ENCODE peak calls at places on chromosomes 6 and 20, in eight cellular contexts. One of them, this sample, is unnamed.

GRCh38 chr20:51400051-51400926 is 142.2 kb downstream of the NFATC2 start:
- DNase-seq in lower leg skin: no peak
- DNase-seq in bronchial epithelial cell: peak
- DNase-seq in effector CD4-positive, alpha-beta T cell: peak
- DNase-seq in effector CD8-positive, alpha-beta T cell: peak
- DNase-seq in NCI-H1092: no peak
- DNase-seq in fibroblast of mammary gland: no peak
- DNase-seq in AG08396: no peak
- DNase-seq in this sample: no peak

GRCh38 chr6:43284986-43285385 is 13.1 kb upstream of the SLC22A7 start:
- DNase-seq in lower leg skin: no peak
- DNase-seq in bronchial epithelial cell: no peak
- DNase-seq in effector CD4-positive, alpha-beta T cell: no peak
- DNase-seq in effector CD8-positive, alpha-beta T cell: no peak
- DNase-seq in NCI-H1092: no peak
- DNase-seq in fibroblast of mammary gland: no peak
- DNase-seq in AG08396: no peak
- DNase-seq in this sample: no peak

GRCh38 chr6:159572344-159573120 is 120.5 kb downstream of the SOD2 start:
- DNase-seq in lower leg skin: no peak
- DNase-seq in bronchial epithelial cell: no peak
- DNase-seq in effector CD4-positive, alpha-beta T cell: no peak
- DNase-seq in effector CD8-positive, alpha-beta T cell: no peak
- DNase-seq in NCI-H1092: no peak
- DNase-seq in fibroblast of mammary gland: no peak
- DNase-seq in AG08396: no peak
- DNase-seq in this sample: no peak

GRCh38 chr20:57814529-57814928 is 104.7 kb upstream of the PMEPA1 start:
- DNase-seq in lower leg skin: no peak
- DNase-seq in bronchial epithelial cell: no peak
- DNase-seq in effector CD4-positive, alpha-beta T cell: no peak
- DNase-seq in effector CD8-positive, alpha-beta T cell: no peak
- DNase-seq in NCI-H1092: no peak
- DNase-seq in fibroblast of mammary gland: no peak
- DNase-seq in AG08396: no peak
- DNase-seq in this sample: no peak

GRCh38 chr20:33017542-33017941 is 10.0 kb downstream of the BPIFB2 start:
- DNase-seq in lower leg skin: no peak
- DNase-seq in bronchial epithelial cell: no peak
- DNase-seq in effector CD4-positive, alpha-beta T cell: no peak
- DNase-seq in effector CD8-positive, alpha-beta T cell: no peak
- DNase-seq in NCI-H1092: no peak
- DNase-seq in fibroblast of mammary gland: no peak
- DNase-seq in AG08396: no peak
- DNase-seq in this sample: no peak

GRCh38 chr6:14575961-14576360 is 458.4 kb downstream of the CD83 start:
- DNase-seq in lower leg skin: no peak
- DNase-seq in bronchial epithelial cell: no peak
- DNase-seq in effector CD4-positive, alpha-beta T cell: no peak
- DNase-seq in effector CD8-positive, alpha-beta T cell: no peak
- DNase-seq in NCI-H1092: no peak
- DNase-seq in fibroblast of mammary gland: no peak
- DNase-seq in AG08396: no peak
- DNase-seq in this sample: no peak

GRCh38 chr20:7540018-7540417 is 400.2 kb downstream of the HAO1 start:
- DNase-seq in lower leg skin: no peak
- DNase-seq in bronchial epithelial cell: no peak
- DNase-seq in effector CD4-positive, alpha-beta T cell: no peak
- DNase-seq in effector CD8-positive, alpha-beta T cell: no peak
- DNase-seq in NCI-H1092: no peak
- DNase-seq in fibroblast of mammary gland: no peak
- DNase-seq in AG08396: no peak
- DNase-seq in this sample: no peak

GRCh38 chr6:13233106-13233505 is 95.2 kb downstream of the TBC1D7 start:
- DNase-seq in lower leg skin: no peak
- DNase-seq in bronchial epithelial cell: no peak
- DNase-seq in effector CD4-positive, alpha-beta T cell: no peak
- DNase-seq in effector CD8-positive, alpha-beta T cell: no peak
- DNase-seq in NCI-H1092: no peak
- DNase-seq in fibroblast of mammary gland: no peak
- DNase-seq in AG08396: no peak
- DNase-seq in this sample: no peak

GRCh38 chr6:154447929-154448328 is 62.6 kb downstream of the CNKSR3 start:
- DNase-seq in lower leg skin: no peak
- DNase-seq in bronchial epithelial cell: no peak
- DNase-seq in effector CD4-positive, alpha-beta T cell: no peak
- DNase-seq in effector CD8-positive, alpha-beta T cell: no peak
- DNase-seq in NCI-H1092: peak
- DNase-seq in fibroblast of mammary gland: peak
- DNase-seq in AG08396: no peak
- DNase-seq in this sample: no peak

GRCh38 chr6:55528624-55529023 is 50.4 kb downstream of the HMGCLL1 start:
- DNase-seq in lower leg skin: no peak
- DNase-seq in bronchial epithelial cell: peak
- DNase-seq in effector CD4-positive, alpha-beta T cell: no peak
- DNase-seq in effector CD8-positive, alpha-beta T cell: no peak
- DNase-seq in NCI-H1092: no peak
- DNase-seq in fibroblast of mammary gland: peak
- DNase-seq in AG08396: no peak
- DNase-seq in this sample: peak

GRCh38 chr6:100202417-100203194 is 208.6 kb upstream of the MCHR2 start:
- DNase-seq in lower leg skin: peak
- DNase-seq in bronchial epithelial cell: peak
- DNase-seq in effector CD4-positive, alpha-beta T cell: no peak
- DNase-seq in effector CD8-positive, alpha-beta T cell: no peak
- DNase-seq in NCI-H1092: no peak
- DNase-seq in fibroblast of mammary gland: peak
- DNase-seq in AG08396: peak
- DNase-seq in this sample: peak

This sample was measured in MG63.